ENCODE peak calls at places on chromosomes 2 and 18, in nine cellular contexts. Z is transverse colon, S is HepG2, V is A549, C is K562, B is tibial nerve, J is suprapubic skin, Q is ovary, K is stomach. X is an unnamed sample.
A peak's percentile ranks its signal among the peaks of the same experiment; 100 is the strongest.

GRCh38 chr2:144130551-144130950 is 389.4 kb downstream of the ZEB2 start:
- DNase-seq in B (no peak), V (no peak), C (peak; percentile 25), Q (no peak), S (no peak), Z (no peak), K (no peak), J (no peak), X (no peak)

GRCh38 chr2:228352048-228352447 is 170.6 kb upstream of the SPHKAP start:
- DNase-seq in V (no peak), B (no peak), J (no peak), C (no peak), Q (no peak), Z (no peak), S (no peak), K (no peak), X (no peak)

GRCh38 chr2:27262379-27263286 is at the start of gene SLC30A3:
- DNase-seq in K (peak; percentile 72), C (peak; percentile 81), J (no peak), B (peak; percentile 23), V (peak; percentile 64), Q (peak; percentile 56), Z (peak; percentile 71), S (no peak), X (peak; percentile 93)

GRCh38 chr2:216557820-216558219 is 59.2 kb downstream of the RPL37A start:
- DNase-seq in K (no peak), C (no peak), Z (no peak), S (no peak), B (no peak), Q (no peak), V (no peak), J (no peak), X (no peak)

GRCh38 chr2:134119672-134120159 is 134.2 kb upstream of the MGAT5 start:
- DNase-seq in S (peak; percentile 88), V (peak; percentile 87), Q (peak; percentile 84), C (peak; percentile 90), B (peak; percentile 76), Z (peak; percentile 92), J (peak; percentile 90), K (peak; percentile 92), X (peak; percentile 91)

GRCh38 chr2:79910643-79911042 is 393.9 kb downstream of the LRRTM1 start:
- DNase-seq in J (no peak), B (no peak), Z (no peak), S (no peak), Q (no peak), K (no peak), C (no peak), V (no peak), X (no peak)

GRCh38 chr2:72038524-72038923 is 109.1 kb downstream of the CYP26B1 start:
- DNase-seq in V (no peak), C (no peak), S (no peak), J (no peak), Q (no peak), K (no peak), B (no peak), Z (no peak), X (no peak)

GRCh38 chr2:152348388-152348787 is 13.4 kb downstream of the FMNL2 start:
- DNase-seq in Z (no peak), K (no peak), J (no peak), B (no peak), V (peak; percentile 27), C (no peak), Q (no peak), S (no peak), X (no peak)

GRCh38 chr18:55031164-55031563 is 71.9 kb upstream of the CCDC68 start:
- DNase-seq in Q (no peak), J (no peak), Z (no peak), V (no peak), S (no peak), B (no peak), C (no peak), K (no peak), X (no peak)

GRCh38 chr2:11680181-11680900 is 10.3 kb upstream of the NTSR2 start:
- DNase-seq in K (peak; percentile 29), V (no peak), C (no peak), B (no peak), J (peak; percentile 70), S (peak; percentile 54), Q (peak; percentile 84), Z (no peak), X (peak; percentile 44)

GRCh38 chr2:11679491-11680130 is 9.6 kb upstream of the NTSR2 start:
- DNase-seq in S (no peak), Z (no peak), J (peak; percentile 64), B (no peak), K (peak; percentile 24), V (no peak), C (no peak), Q (no peak), X (no peak)

GRCh38 chr2:11681722-11682589 is 12.0 kb upstream of the NTSR2 start:
- DNase-seq in J (no peak), B (no peak), Z (peak; percentile 36), K (peak; percentile 57), V (peak; percentile 43), C (peak; percentile 71), Q (peak; percentile 68), S (peak; percentile 55), X (peak; percentile 71)

GRCh38 chr2:11682590-11682915 is 12.6 kb upstream of the NTSR2 start:
- DNase-seq in Z (no peak), C (no peak), J (no peak), V (no peak), B (no peak), Q (no peak), K (peak; percentile 1), S (no peak), X (no peak)

GRCh38 chr2:11680901-11681721 is 11.1 kb upstream of the NTSR2 start:
- DNase-seq in J (no peak), K (peak; percentile 9), S (no peak), C (no peak), V (no peak), Z (no peak), Q (no peak), B (no peak), X (no peak)
- TF ChIP-seq POLR2A in J (no peak), K (no peak), S (no peak), C (no peak), V (no peak), Z (no peak), Q (no peak), B (no peak), X (no peak)

DNA sequence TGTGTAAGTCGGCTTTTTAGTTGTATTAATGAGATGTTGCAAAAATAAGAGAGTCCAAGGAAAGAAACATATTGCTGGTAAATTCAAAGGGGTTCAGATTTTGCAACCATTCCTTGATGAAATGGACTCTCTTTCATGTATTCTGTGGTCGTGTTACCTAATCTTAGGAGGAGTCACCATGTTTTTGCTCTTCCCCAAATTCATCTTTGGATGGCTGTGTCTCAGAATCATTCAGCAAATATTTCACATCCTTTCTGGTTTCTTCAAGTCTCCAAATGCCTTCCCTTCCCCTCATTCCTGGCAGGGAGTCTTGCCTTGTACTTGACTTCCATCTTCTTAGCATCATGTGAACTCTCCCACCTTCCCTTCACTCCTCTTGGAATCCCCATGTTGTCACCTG is 66.1 kb downstream of the PTPRM start:
- DNase-seq in K (no peak), Z (no peak), B (no peak), S (no peak), J (no peak), Q (no peak), C (no peak), V (no peak), X (no peak)
- H3K4me1 ChIP-seq in K (peaks cover 7% of the 10 kb centered on the region), Z (no peaks in the 10 kb centered on the region), B (no peaks in the 10 kb centered on the region), S (peaks cover 29% of the 10 kb centered on the region), J (no peaks in the 10 kb centered on the region), Q (peaks cover 3% of the 10 kb centered on the region), C (no peaks in the 10 kb centered on the region), V (peaks cover 45% of the 10 kb centered on the region), X (peaks cover 7% of the 10 kb centered on the region)

DNA sequence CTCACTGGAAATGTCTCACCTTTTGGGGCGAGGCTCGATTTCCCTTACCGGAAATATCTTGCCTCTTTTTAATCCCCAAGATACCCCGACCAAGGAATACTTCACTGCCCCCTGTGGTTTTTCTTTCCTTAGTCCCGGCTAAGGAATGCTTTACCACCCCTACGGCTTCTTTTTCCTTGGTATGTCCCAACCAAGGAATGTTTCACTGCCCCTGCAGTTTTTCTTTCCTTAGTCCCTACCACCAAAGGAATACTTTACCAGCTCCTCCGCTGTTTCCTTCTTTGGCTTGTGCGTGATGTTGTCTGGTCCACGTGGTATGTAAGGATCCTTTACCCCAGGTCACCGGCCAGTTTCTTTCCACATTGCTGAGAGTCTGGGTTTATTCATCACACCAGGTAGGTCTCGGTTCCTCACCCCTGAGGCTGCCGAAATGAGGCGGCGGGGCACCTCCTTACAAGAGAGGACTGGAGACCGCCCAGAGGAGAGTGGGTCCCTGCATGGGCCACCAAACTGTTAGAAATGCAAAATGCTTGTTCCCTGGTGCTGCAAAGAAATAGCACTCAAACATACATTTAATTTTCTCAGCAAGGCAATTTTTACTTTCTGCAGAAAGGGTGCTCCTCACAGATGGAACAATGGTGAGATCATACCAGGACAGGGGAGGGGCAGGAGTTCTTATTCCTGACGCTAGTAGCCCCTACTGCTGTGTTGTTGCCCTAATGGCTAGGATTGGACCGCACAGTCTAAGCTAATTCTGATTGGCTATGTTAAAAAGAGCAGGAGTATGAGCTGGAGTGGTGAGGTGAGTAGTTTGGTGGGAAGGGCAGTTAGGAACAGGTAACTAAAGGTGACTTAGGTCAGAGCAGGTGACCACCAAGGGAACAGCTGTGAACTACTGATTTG is 33.4 kb upstream of the CLASP1 start:
- DNase-seq in C (no peak), K (no peak), J (no peak), S (no peak), B (no peak), Q (no peak), Z (no peak), V (no peak), X (no peak)
- TF ChIP-seq EP300 in C (no peak), K (no peak), J (no peak), S (no peak), B (no peak), Q (no peak), Z (no peak), V (no peak), X (no peak)

GRCh38 chr18:9613550-9614400 is 584 bp downstream of the PPP4R1 start:
- DNase-seq in Z (peak; percentile 70), V (peak; percentile 52), S (peak; percentile 39), K (peak; percentile 57), Q (peak; percentile 58), J (peak; percentile 87), B (peak; percentile 18), C (peak; percentile 83), X (peak; percentile 94)

GRCh38 chr18:9615280-9615797 is 980 bp upstream of the PPP4R1 start:
- DNase-seq in V (peak; percentile 25), J (no peak), S (no peak), Z (no peak), B (no peak), K (no peak), C (peak; percentile 33), Q (peak; percentile 16), X (no peak)

GRCh38 chr18:9615973-9616559 is 1.7 kb upstream of the PPP4R1 start:
- DNase-seq in Z (no peak), V (no peak), S (no peak), B (no peak), K (no peak), Q (no peak), C (peak; percentile 63), J (no peak), X (no peak)

GRCh38 chr18:9612989-9613388 is 1.4 kb downstream of the PPP4R1 start:
- DNase-seq in Q (no peak), B (no peak), V (no peak), J (no peak), C (peak; percentile 25), K (no peak), Z (no peak), S (no peak), X (no peak)

GRCh38 chr18:9614401-9615279 is at the start of gene PPP4R1:
- DNase-seq in B (peak; percentile 64), C (peak; percentile 85), K (peak; percentile 79), Q (peak; percentile 80), V (peak; percentile 67), J (peak; percentile 90), Z (peak; percentile 81), S (peak; percentile 33), X (peak; percentile 97)
- TF ChIP-seq POLR2A in B (no peak), C (no peak), K (no peak), Q (peak; percentile 19), V (peak; percentile 34), J (peak; percentile 24), Z (no peak), S (peak; percentile 42), X (no peak)

X was measured in upper lobe of left lung.